ENCODE peak calls at places on chromosomes 7 and 10, in nine cellular contexts. X, R, Q, F, B, O, M, A and G are unnamed samples.

GRCh38 chr10:32795598-32796183 is 162.3 kb downstream of the ITGB1 start:
- DNase-seq in X (no peak), R (no peak), Q (no peak), F (peak; percentile 6), B (peak; percentile 44), O (peak; percentile 8), M (peak; percentile 60), A (peak; percentile 23), G (no peak)

GRCh38 chr10:83164134-83164533 is 975.2 kb upstream of the GHITM start:
- DNase-seq in X (no peak), R (no peak), Q (no peak), F (no peak), B (no peak), O (no peak), M (no peak), A (no peak), G (no peak)

GRCh38 chr7:133744451-133744850 is 382.7 kb upstream of the LRGUK start:
- DNase-seq in X (no peak), R (no peak), Q (no peak), F (no peak), B (no peak), O (no peak), M (no peak), A (no peak), G (no peak)

GRCh38 chr10:68271104-68271882 is 39.4 kb upstream of the ATOH7 start:
- DNase-seq in X (no peak), R (no peak), Q (no peak), F (peak; percentile 59), B (peak; percentile 4), O (no peak), M (no peak), A (no peak), G (no peak)

GRCh38 chr10:60570941-60571340 is 181.3 kb upstream of the ANK3 start:
- DNase-seq in X (no peak), R (no peak), Q (no peak), F (no peak), B (no peak), O (no peak), M (no peak), A (no peak), G (no peak)

GRCh38 chr7:66374141-66374540 is 169.0 kb downstream of the TPST1 start:
- DNase-seq in X (no peak), R (no peak), Q (no peak), F (no peak), B (no peak), O (no peak), M (no peak), A (no peak), G (no peak)

GRCh38 chr7:23117841-23118240 is 12.3 kb downstream of the KLHL7 start:
- DNase-seq in X (no peak), R (no peak), Q (no peak), F (no peak), B (peak; percentile 44), O (no peak), M (no peak), A (no peak), G (no peak)

GRCh38 chr7:137987968-137988367 is 13.9 kb downstream of the CREB3L2 start:
- DNase-seq in X (no peak), R (no peak), Q (no peak), F (no peak), B (no peak), O (no peak), M (peak; percentile 78), A (no peak), G (no peak)

GRCh38 chr7:47556511-47557180 is 25.3 kb downstream of the TNS3 start:
- DNase-seq in X (no peak), R (peak; percentile 55), Q (no peak), F (no peak), B (no peak), O (no peak), M (no peak), A (no peak), G (no peak)

GRCh38 chr7:41574377-41574776 is 128.5 kb downstream of the INHBA start:
- DNase-seq in X (peak; percentile 44), R (no peak), Q (no peak), F (no peak), B (peak; percentile 33), O (no peak), M (no peak), A (no peak), G (no peak)

GRCh38 chr10:121183241-121183640 is 332.1 kb downstream of the WDR11 start:
- DNase-seq in X (no peak), R (no peak), Q (no peak), F (no peak), B (no peak), O (no peak), M (no peak), A (no peak), G (no peak)

GRCh38 chr7:151540146-151540545 is 20.5 kb upstream of the RHEB start:
- DNase-seq in X (no peak), R (no peak), Q (no peak), F (no peak), B (peak; percentile 62), O (no peak), M (no peak), A (no peak), G (no peak)

GRCh38 chr10:35643151-35643975 is 1.3 kb upstream of the FZD8 start:
- DNase-seq in X (no peak), R (peak; percentile 89), Q (peak; percentile 72), F (peak; percentile 50), B (peak; percentile 45), O (peak; percentile 44), M (no peak), A (peak; percentile 32), G (peak; percentile 65)

GRCh38 chr7:147547252-147547897 is 1043.2 kb upstream of the C7orf33 start:
- DNase-seq in X (no peak), R (no peak), Q (no peak), F (no peak), B (peak; percentile 77), O (no peak), M (peak; percentile 11), A (no peak), G (no peak)

GRCh38 chr10:125238682-125239081 is 78.3 kb upstream of the CTBP2 start:
- DNase-seq in X (no peak), R (no peak), Q (no peak), F (no peak), B (no peak), O (no peak), M (no peak), A (no peak), G (no peak)
- TF ChIP-seq CTCF in X (no peak), R (no peak), Q (no peak), F (no peak), B (no peak), O (no peak), M (no peak), A (no peak), G (no peak)

DNA sequence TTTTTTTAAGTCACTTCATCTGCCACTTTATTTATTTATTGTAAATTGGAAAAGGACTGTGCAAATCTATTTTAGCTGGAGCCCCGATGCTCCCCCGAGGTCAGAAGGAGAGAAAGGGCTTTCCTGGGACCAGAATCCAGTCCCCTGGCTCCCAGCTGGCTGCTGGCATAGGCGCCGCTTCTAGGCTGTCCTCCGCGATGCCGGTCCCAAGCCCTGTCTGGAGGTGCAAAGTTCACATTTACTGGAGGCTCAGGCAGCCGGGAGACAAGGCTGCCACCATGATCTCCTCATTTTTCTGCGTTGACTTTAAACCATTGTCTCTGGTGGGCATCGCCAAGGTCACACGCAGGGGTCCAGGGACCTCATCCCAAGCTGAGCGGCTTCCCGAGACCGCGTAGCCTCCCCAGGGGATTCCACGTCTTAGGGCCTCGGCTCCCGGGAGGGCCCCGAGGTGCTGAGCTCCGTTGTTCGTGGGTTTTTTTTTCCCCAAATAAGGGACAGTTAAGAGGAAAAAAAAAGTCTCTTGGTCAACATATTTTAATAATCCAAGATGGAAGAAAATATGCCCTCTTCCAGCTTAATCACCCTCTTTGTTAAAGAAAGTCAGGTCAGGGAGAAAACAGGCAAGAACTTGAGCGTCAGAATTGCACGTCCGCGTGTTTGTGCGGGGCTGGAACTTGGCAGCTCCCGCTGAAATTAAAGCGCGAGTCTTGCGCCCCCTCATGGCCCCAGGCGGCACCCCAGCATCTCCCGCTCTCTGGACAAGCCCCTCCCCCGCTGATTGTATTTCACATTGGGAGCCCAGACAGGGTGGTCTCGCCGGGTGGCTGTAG is 11.9 kb downstream of the RGR start:
- DNase-seq in X (no peak), R (peak; percentile 78), Q (peak; percentile 20), F (no peak), B (peak; percentile 59), O (no peak), M (no peak), A (peak; percentile 65), G (peak; percentile 75)
- TF ChIP-seq CTCF in X (peak; percentile 76), R (peak; percentile 53), Q (no peak), F (peak; percentile 54), B (peak; percentile 55), O (no peak), M (peak; percentile 28), A (no peak), G (peak; percentile 65)

DNA sequence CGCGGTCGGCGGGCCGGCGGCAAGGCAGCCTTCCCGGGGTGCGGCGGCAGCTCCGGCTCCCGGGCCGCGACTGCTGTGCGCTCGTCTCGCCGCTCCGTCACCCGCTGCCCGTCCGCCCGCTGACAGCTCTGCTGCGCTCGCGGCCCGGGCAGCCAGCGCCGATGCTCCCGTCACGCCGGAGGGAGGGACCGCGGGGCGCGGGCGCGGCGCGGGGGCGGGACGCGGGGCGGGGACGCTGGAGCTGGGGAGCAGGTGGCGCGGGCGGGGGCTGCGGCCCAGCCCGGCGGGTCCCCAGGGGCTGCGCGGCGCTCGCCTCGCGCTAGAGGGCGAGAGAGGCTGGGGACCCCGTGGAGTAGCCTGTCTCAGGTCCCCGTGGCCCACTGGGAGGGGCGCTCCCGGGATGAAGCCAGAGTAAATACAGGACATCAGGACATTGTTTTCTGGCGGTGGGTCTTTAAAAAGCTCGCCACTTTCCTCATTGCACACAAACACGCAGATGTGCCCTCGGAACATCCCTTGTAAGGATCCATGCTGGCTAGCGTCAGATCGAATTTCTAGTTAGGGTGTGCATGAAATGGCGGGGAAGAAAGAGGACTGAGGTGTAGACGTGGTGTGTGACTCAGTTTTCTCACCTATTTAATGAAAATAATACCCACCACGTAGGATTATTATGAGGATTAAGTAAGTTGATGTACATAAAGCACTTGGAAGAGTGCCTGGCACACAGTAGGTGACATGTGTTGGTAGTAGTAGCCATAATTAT is at the start of gene ELAPOR2:
- DNase-seq in X (no peak), R (peak; percentile 92), Q (peak; percentile 78), F (no peak), B (peak; percentile 62), O (peak; percentile 47), M (peak; percentile 87), A (peak; percentile 76), G (peak; percentile 92)
- TF ChIP-seq CTCF in X (peak; percentile 22), R (no peak), Q (peak; percentile 50), F (peak; percentile 39), B (no peak), O (no peak), M (peak; percentile 70), A (peak; percentile 13), G (peak; percentile 38)

DNA sequence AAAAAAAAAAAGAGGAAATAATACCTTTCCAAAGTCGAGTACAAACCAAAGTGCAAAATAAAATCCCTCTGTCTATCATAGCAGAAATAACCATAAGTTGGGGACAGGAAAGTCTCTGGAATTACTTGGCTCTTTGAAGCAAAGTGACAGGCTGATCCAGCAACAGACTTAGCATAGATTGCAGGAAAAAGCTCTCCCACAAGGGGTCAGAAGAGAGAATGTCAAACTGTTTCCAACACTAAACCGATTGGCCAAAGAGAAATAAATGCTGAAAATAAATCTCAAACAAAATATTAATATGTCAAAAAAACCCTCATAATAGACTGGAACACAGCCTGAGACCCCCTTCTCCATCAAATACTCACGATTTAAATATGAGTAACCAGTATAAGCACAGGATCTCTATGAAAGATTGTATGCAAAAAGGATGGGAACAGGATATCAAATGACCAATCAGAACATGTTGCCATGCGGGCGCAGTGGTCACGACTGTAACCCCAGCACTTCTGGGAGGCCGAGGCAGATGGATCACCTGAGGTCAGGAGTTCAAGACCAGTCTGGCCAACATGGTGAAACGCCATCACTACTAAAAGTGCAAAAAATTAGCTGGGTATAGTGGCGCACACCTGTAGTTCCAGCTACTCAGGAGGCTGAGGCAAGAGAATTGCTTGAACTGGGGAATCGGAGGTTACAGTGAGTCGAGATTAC is 1000.7 kb upstream of the LRRN3 start:
- DNase-seq in X (no peak), R (no peak), Q (no peak), F (peak; percentile 12), B (peak; percentile 55), O (no peak), M (peak; percentile 1), A (peak; percentile 7), G (no peak)
- TF ChIP-seq CTCF in X (peak; percentile 61), R (no peak), Q (no peak), F (peak; percentile 56), B (peak; percentile 64), O (no peak), M (peak; percentile 54), A (no peak), G (peak; percentile 36)